ENCODE peak calls at places on chromosomes 7 and 10, in ten cellular contexts. One of them, this sample, is unnamed.

GRCh38 chr7:52944916-52945315 is 90.5 kb upstream of the POM121L12 start:
- DNase-seq in HuH-7: no peak
- DNase-seq in EH: peak; percentile 62
- DNase-seq in T-helper 9 cell: no peak
- DNase-seq in ureter: no peak
- DNase-seq in T-helper 1 cell: no peak
- DNase-seq in HTR-8/SVneo: no peak
- DNase-seq in NK-92 treated with Interleukin-12 subunit alpha and Interleukin-12 subunit beta, amount 100 ng/mL, for 24 hours: no peak
- DNase-seq in neural crest cell: no peak
- DNase-seq in retinal pigment epithelial cell: no peak
- DNase-seq in this sample: no peak

GRCh38 chr7:39950473-39951155 is 558 bp downstream of the CDK13 start:
- DNase-seq in T-helper 1 cell: peak; percentile 18
- DNase-seq in NK-92 treated with Interleukin-12 subunit alpha and Interleukin-12 subunit beta, amount 100 ng/mL, for 24 hours: peak; percentile 48
- DNase-seq in T-helper 9 cell: peak; percentile 26
- DNase-seq in retinal pigment epithelial cell: no peak
- DNase-seq in HTR-8/SVneo: no peak
- DNase-seq in ureter: peak; percentile 62
- DNase-seq in EH: peak; percentile 61
- DNase-seq in HuH-7: peak; percentile 32
- DNase-seq in neural crest cell: peak; percentile 12
- DNase-seq in this sample: peak; percentile 42

GRCh38 chr10:71717756-71718065 is 1.9 kb downstream of the C10orf105 start:
- DNase-seq in neural crest cell: no peak
- DNase-seq in EH: no peak
- DNase-seq in NK-92 treated with Interleukin-12 subunit alpha and Interleukin-12 subunit beta, amount 100 ng/mL, for 24 hours: no peak
- DNase-seq in retinal pigment epithelial cell: no peak
- DNase-seq in T-helper 9 cell: no peak
- DNase-seq in T-helper 1 cell: no peak
- DNase-seq in ureter: no peak
- DNase-seq in HuH-7: no peak
- DNase-seq in HTR-8/SVneo: no peak
- DNase-seq in this sample: no peak

GRCh38 chr7:12686234-12686893 is 1.1 kb upstream of the ARL4A start:
- DNase-seq in HTR-8/SVneo: peak; percentile 75
- DNase-seq in NK-92 treated with Interleukin-12 subunit alpha and Interleukin-12 subunit beta, amount 100 ng/mL, for 24 hours: no peak
- DNase-seq in T-helper 1 cell: peak; percentile 94
- DNase-seq in ureter: peak; percentile 93
- DNase-seq in neural crest cell: peak; percentile 93
- DNase-seq in HuH-7: peak; percentile 85
- DNase-seq in EH: peak; percentile 91
- DNase-seq in retinal pigment epithelial cell: peak; percentile 87
- DNase-seq in T-helper 9 cell: peak; percentile 96
- DNase-seq in this sample: peak; percentile 99

GRCh38 chr7:22597845-22598244 is 97.9 kb upstream of the STEAP1B start:
- DNase-seq in retinal pigment epithelial cell: no peak
- DNase-seq in T-helper 1 cell: no peak
- DNase-seq in neural crest cell: no peak
- DNase-seq in T-helper 9 cell: no peak
- DNase-seq in HTR-8/SVneo: no peak
- DNase-seq in NK-92 treated with Interleukin-12 subunit alpha and Interleukin-12 subunit beta, amount 100 ng/mL, for 24 hours: no peak
- DNase-seq in HuH-7: no peak
- DNase-seq in ureter: no peak
- DNase-seq in EH: peak; percentile 89
- DNase-seq in this sample: peak; percentile 60

GRCh38 chr10:48931188-48931587 is 8.5 kb downstream of the LRRC18 start:
- DNase-seq in T-helper 1 cell: no peak
- DNase-seq in NK-92 treated with Interleukin-12 subunit alpha and Interleukin-12 subunit beta, amount 100 ng/mL, for 24 hours: no peak
- DNase-seq in neural crest cell: no peak
- DNase-seq in HuH-7: no peak
- DNase-seq in EH: no peak
- DNase-seq in retinal pigment epithelial cell: no peak
- DNase-seq in HTR-8/SVneo: no peak
- DNase-seq in T-helper 9 cell: no peak
- DNase-seq in ureter: peak; percentile 29
- DNase-seq in this sample: no peak

GRCh38 chr10:112981553-112981952 is 31.5 kb downstream of the TCF7L2 start:
- DNase-seq in EH: peak; percentile 80
- DNase-seq in neural crest cell: no peak
- DNase-seq in NK-92 treated with Interleukin-12 subunit alpha and Interleukin-12 subunit beta, amount 100 ng/mL, for 24 hours: peak; percentile 2
- DNase-seq in T-helper 9 cell: no peak
- DNase-seq in HTR-8/SVneo: no peak
- DNase-seq in T-helper 1 cell: no peak
- DNase-seq in ureter: no peak
- DNase-seq in HuH-7: no peak
- DNase-seq in retinal pigment epithelial cell: no peak
- DNase-seq in this sample: no peak

GRCh38 chr7:93044147-93044810 is 73.5 kb downstream of the SAMD9 start:
- DNase-seq in NK-92 treated with Interleukin-12 subunit alpha and Interleukin-12 subunit beta, amount 100 ng/mL, for 24 hours: no peak
- DNase-seq in T-helper 9 cell: no peak
- DNase-seq in HTR-8/SVneo: no peak
- DNase-seq in EH: peak; percentile 93
- DNase-seq in neural crest cell: no peak
- DNase-seq in retinal pigment epithelial cell: peak; percentile 24
- DNase-seq in HuH-7: no peak
- DNase-seq in ureter: no peak
- DNase-seq in T-helper 1 cell: no peak
- DNase-seq in this sample: peak; percentile 20

GRCh38 chr7:95213809-95214492 is 110.4 kb downstream of the PON1 start:
- DNase-seq in neural crest cell: no peak
- DNase-seq in ureter: peak; percentile 45
- DNase-seq in T-helper 1 cell: no peak
- DNase-seq in HuH-7: no peak
- DNase-seq in HTR-8/SVneo: no peak
- DNase-seq in NK-92 treated with Interleukin-12 subunit alpha and Interleukin-12 subunit beta, amount 100 ng/mL, for 24 hours: no peak
- DNase-seq in T-helper 9 cell: no peak
- DNase-seq in retinal pigment epithelial cell: no peak
- DNase-seq in EH: peak; percentile 5
- DNase-seq in this sample: no peak

GRCh38 chr10:7945469-7946187 is 108.9 kb upstream of the GATA3 start:
- DNase-seq in T-helper 9 cell: no peak
- DNase-seq in ureter: no peak
- DNase-seq in neural crest cell: no peak
- DNase-seq in HuH-7: no peak
- DNase-seq in NK-92 treated with Interleukin-12 subunit alpha and Interleukin-12 subunit beta, amount 100 ng/mL, for 24 hours: no peak
- DNase-seq in retinal pigment epithelial cell: no peak
- DNase-seq in T-helper 1 cell: no peak
- DNase-seq in HTR-8/SVneo: no peak
- DNase-seq in EH: peak; percentile 66
- DNase-seq in this sample: no peak

GRCh38 chr7:148156248-148156647 is 434.3 kb upstream of the C7orf33 start:
- DNase-seq in ureter: no peak
- DNase-seq in NK-92 treated with Interleukin-12 subunit alpha and Interleukin-12 subunit beta, amount 100 ng/mL, for 24 hours: no peak
- DNase-seq in T-helper 9 cell: no peak
- DNase-seq in retinal pigment epithelial cell: no peak
- DNase-seq in EH: no peak
- DNase-seq in HuH-7: no peak
- DNase-seq in HTR-8/SVneo: no peak
- DNase-seq in neural crest cell: no peak
- DNase-seq in T-helper 1 cell: no peak
- DNase-seq in this sample: no peak

GRCh38 chr10:11896549-11897200 is 73.5 kb downstream of the PROSER2 start:
- DNase-seq in T-helper 1 cell: no peak
- DNase-seq in NK-92 treated with Interleukin-12 subunit alpha and Interleukin-12 subunit beta, amount 100 ng/mL, for 24 hours: no peak
- DNase-seq in EH: no peak
- DNase-seq in neural crest cell: no peak
- DNase-seq in HTR-8/SVneo: no peak
- DNase-seq in HuH-7: no peak
- DNase-seq in T-helper 9 cell: no peak
- DNase-seq in retinal pigment epithelial cell: no peak
- DNase-seq in ureter: no peak
- DNase-seq in this sample: no peak

GRCh38 chr7:134084488-134085144 is 42.5 kb upstream of the LRGUK start:
- DNase-seq in EH: peak; percentile 7
- DNase-seq in retinal pigment epithelial cell: no peak
- DNase-seq in T-helper 1 cell: no peak
- DNase-seq in HuH-7: no peak
- DNase-seq in NK-92 treated with Interleukin-12 subunit alpha and Interleukin-12 subunit beta, amount 100 ng/mL, for 24 hours: no peak
- DNase-seq in ureter: no peak
- DNase-seq in neural crest cell: no peak
- DNase-seq in T-helper 9 cell: no peak
- DNase-seq in HTR-8/SVneo: no peak
- DNase-seq in this sample: no peak

GRCh38 chr7:70416611-70417010 is 715.3 kb upstream of the GALNT17 start:
- DNase-seq in ureter: no peak
- DNase-seq in NK-92 treated with Interleukin-12 subunit alpha and Interleukin-12 subunit beta, amount 100 ng/mL, for 24 hours: no peak
- DNase-seq in neural crest cell: no peak
- DNase-seq in HuH-7: no peak
- DNase-seq in retinal pigment epithelial cell: no peak
- DNase-seq in EH: no peak
- DNase-seq in T-helper 1 cell: no peak
- DNase-seq in HTR-8/SVneo: no peak
- DNase-seq in T-helper 9 cell: no peak
- DNase-seq in this sample: no peak

GRCh38 chr10:129853236-129853946 is 110.7 kb downstream of the EBF3 start:
- DNase-seq in retinal pigment epithelial cell: peak; percentile 0
- DNase-seq in EH: no peak
- DNase-seq in T-helper 9 cell: no peak
- DNase-seq in T-helper 1 cell: no peak
- DNase-seq in neural crest cell: no peak
- DNase-seq in HuH-7: peak; percentile 87
- DNase-seq in NK-92 treated with Interleukin-12 subunit alpha and Interleukin-12 subunit beta, amount 100 ng/mL, for 24 hours: no peak
- DNase-seq in ureter: no peak
- DNase-seq in HTR-8/SVneo: no peak
- DNase-seq in this sample: no peak

GRCh38 chr10:47458466-47459154 is 25.3 kb downstream of the ANXA8 start:
- DNase-seq in HuH-7: no peak
- DNase-seq in HTR-8/SVneo: no peak
- DNase-seq in T-helper 1 cell: no peak
- DNase-seq in retinal pigment epithelial cell: peak; percentile 18
- DNase-seq in T-helper 9 cell: no peak
- DNase-seq in ureter: no peak
- DNase-seq in neural crest cell: no peak
- DNase-seq in EH: peak; percentile 88
- DNase-seq in NK-92 treated with Interleukin-12 subunit alpha and Interleukin-12 subunit beta, amount 100 ng/mL, for 24 hours: no peak
- DNase-seq in this sample: peak; percentile 39

GRCh38 chr7:6252748-6253147 is 19.7 kb downstream of the CYTH3 start:
- DNase-seq in T-helper 9 cell: no peak
- DNase-seq in T-helper 1 cell: no peak
- DNase-seq in EH: peak; percentile 77
- DNase-seq in HuH-7: no peak
- DNase-seq in NK-92 treated with Interleukin-12 subunit alpha and Interleukin-12 subunit beta, amount 100 ng/mL, for 24 hours: no peak
- DNase-seq in neural crest cell: no peak
- DNase-seq in HTR-8/SVneo: no peak
- DNase-seq in ureter: no peak
- DNase-seq in retinal pigment epithelial cell: no peak
- DNase-seq in this sample: no peak

GRCh38 chr7:47194516-47194915 is 387.4 kb downstream of the TNS3 start:
- DNase-seq in HuH-7: no peak
- DNase-seq in EH: no peak
- DNase-seq in neural crest cell: no peak
- DNase-seq in retinal pigment epithelial cell: no peak
- DNase-seq in NK-92 treated with Interleukin-12 subunit alpha and Interleukin-12 subunit beta, amount 100 ng/mL, for 24 hours: no peak
- DNase-seq in ureter: no peak
- DNase-seq in HTR-8/SVneo: no peak
- DNase-seq in T-helper 1 cell: no peak
- DNase-seq in T-helper 9 cell: no peak
- DNase-seq in this sample: no peak

GRCh38 chr7:29639887-29640600 is 76.4 kb downstream of the PRR15 start:
- DNase-seq in HuH-7: no peak
- DNase-seq in HTR-8/SVneo: no peak
- DNase-seq in T-helper 1 cell: no peak
- DNase-seq in NK-92 treated with Interleukin-12 subunit alpha and Interleukin-12 subunit beta, amount 100 ng/mL, for 24 hours: no peak
- DNase-seq in T-helper 9 cell: no peak
- DNase-seq in retinal pigment epithelial cell: no peak
- DNase-seq in neural crest cell: no peak
- DNase-seq in ureter: no peak
- DNase-seq in EH: no peak
- DNase-seq in this sample: no peak

GRCh38 chr7:1961776-1962276 is 270.9 kb downstream of the MAD1L1 start:
- DNase-seq in HTR-8/SVneo: no peak
- DNase-seq in T-helper 1 cell: peak; percentile 18
- DNase-seq in EH: peak; percentile 94
- DNase-seq in retinal pigment epithelial cell: no peak
- DNase-seq in NK-92 treated with Interleukin-12 subunit alpha and Interleukin-12 subunit beta, amount 100 ng/mL, for 24 hours: peak; percentile 23
- DNase-seq in HuH-7: no peak
- DNase-seq in T-helper 9 cell: peak; percentile 25
- DNase-seq in ureter: no peak
- DNase-seq in neural crest cell: no peak
- DNase-seq in this sample: no peak

GRCh38 chr10:82625497-82626151 is 750.6 kb downstream of the NRG3 start:
- DNase-seq in EH: no peak
- DNase-seq in neural crest cell: no peak
- DNase-seq in NK-92 treated with Interleukin-12 subunit alpha and Interleukin-12 subunit beta, amount 100 ng/mL, for 24 hours: no peak
- DNase-seq in retinal pigment epithelial cell: no peak
- DNase-seq in ureter: no peak
- DNase-seq in HTR-8/SVneo: no peak
- DNase-seq in HuH-7: no peak
- DNase-seq in T-helper 1 cell: no peak
- DNase-seq in T-helper 9 cell: no peak
- DNase-seq in this sample: no peak

GRCh38 chr7:127536426-127537152 is 48.8 kb downstream of the GCC1 start:
- DNase-seq in NK-92 treated with Interleukin-12 subunit alpha and Interleukin-12 subunit beta, amount 100 ng/mL, for 24 hours: no peak
- DNase-seq in HuH-7: no peak
- DNase-seq in ureter: no peak
- DNase-seq in neural crest cell: no peak
- DNase-seq in T-helper 9 cell: no peak
- DNase-seq in EH: no peak
- DNase-seq in HTR-8/SVneo: no peak
- DNase-seq in T-helper 1 cell: no peak
- DNase-seq in retinal pigment epithelial cell: no peak
- DNase-seq in this sample: no peak

GRCh38 chr7:155283565-155284194 is 14.0 kb upstream of the INSIG1 start:
- DNase-seq in T-helper 9 cell: no peak
- DNase-seq in EH: no peak
- DNase-seq in ureter: no peak
- DNase-seq in neural crest cell: no peak
- DNase-seq in T-helper 1 cell: no peak
- DNase-seq in retinal pigment epithelial cell: no peak
- DNase-seq in HuH-7: no peak
- DNase-seq in NK-92 treated with Interleukin-12 subunit alpha and Interleukin-12 subunit beta, amount 100 ng/mL, for 24 hours: no peak
- DNase-seq in HTR-8/SVneo: no peak
- DNase-seq in this sample: no peak

GRCh38 chr7:98203964-98204605 is 7.2 kb upstream of the BHLHA15 start:
- DNase-seq in T-helper 9 cell: no peak
- DNase-seq in EH: no peak
- DNase-seq in neural crest cell: no peak
- DNase-seq in HuH-7: no peak
- DNase-seq in HTR-8/SVneo: no peak
- DNase-seq in retinal pigment epithelial cell: no peak
- DNase-seq in ureter: no peak
- DNase-seq in NK-92 treated with Interleukin-12 subunit alpha and Interleukin-12 subunit beta, amount 100 ng/mL, for 24 hours: no peak
- DNase-seq in T-helper 1 cell: no peak
- DNase-seq in this sample: no peak

GRCh38 chr7:103499976-103500375 is 54.0 kb upstream of the SLC26A5 start:
- DNase-seq in EH: peak; percentile 32
- DNase-seq in T-helper 9 cell: no peak
- DNase-seq in HuH-7: no peak
- DNase-seq in neural crest cell: no peak
- DNase-seq in ureter: no peak
- DNase-seq in retinal pigment epithelial cell: no peak
- DNase-seq in NK-92 treated with Interleukin-12 subunit alpha and Interleukin-12 subunit beta, amount 100 ng/mL, for 24 hours: no peak
- DNase-seq in HTR-8/SVneo: no peak
- DNase-seq in T-helper 1 cell: no peak
- DNase-seq in this sample: no peak

GRCh38 chr10:125692932-125693847 is 10.2 kb upstream of the TEX36 start:
- DNase-seq in ureter: no peak
- DNase-seq in EH: peak; percentile 90
- DNase-seq in neural crest cell: no peak
- DNase-seq in HuH-7: no peak
- DNase-seq in T-helper 9 cell: no peak
- DNase-seq in T-helper 1 cell: no peak
- DNase-seq in NK-92 treated with Interleukin-12 subunit alpha and Interleukin-12 subunit beta, amount 100 ng/mL, for 24 hours: no peak
- DNase-seq in HTR-8/SVneo: no peak
- DNase-seq in retinal pigment epithelial cell: no peak
- DNase-seq in this sample: peak; percentile 45

GRCh38 chr7:16619979-16620408 is 25.6 kb downstream of the ANKMY2 start:
- DNase-seq in HuH-7: no peak
- DNase-seq in T-helper 1 cell: no peak
- DNase-seq in NK-92 treated with Interleukin-12 subunit alpha and Interleukin-12 subunit beta, amount 100 ng/mL, for 24 hours: no peak
- DNase-seq in HTR-8/SVneo: no peak
- DNase-seq in EH: no peak
- DNase-seq in ureter: no peak
- DNase-seq in retinal pigment epithelial cell: no peak
- DNase-seq in neural crest cell: no peak
- DNase-seq in T-helper 9 cell: no peak
- DNase-seq in this sample: no peak

GRCh38 chr7:2758673-2759603 is 70.9 kb downstream of the AMZ1 start:
- DNase-seq in HTR-8/SVneo: no peak
- DNase-seq in neural crest cell: no peak
- DNase-seq in retinal pigment epithelial cell: no peak
- DNase-seq in NK-92 treated with Interleukin-12 subunit alpha and Interleukin-12 subunit beta, amount 100 ng/mL, for 24 hours: no peak
- DNase-seq in HuH-7: no peak
- DNase-seq in T-helper 9 cell: no peak
- DNase-seq in T-helper 1 cell: no peak
- DNase-seq in EH: no peak
- DNase-seq in ureter: no peak
- DNase-seq in this sample: no peak

This sample was measured in PC-9.